ENCODE peak calls at places on chromosomes 4 and X, in six cellular contexts. One of them, this sample, is unnamed.
A peak's percentile ranks its signal among the peaks of the same experiment; 100 is the strongest.

GRCh38 chr4:22167201-22167600 is 218.6 kb upstream of the KCNIP4 start:
- DNase-seq in T-cell: no peak
- DNase-seq in activated CD4-positive, alpha-beta T cell treated with anti-CD3 and anti-CD28 coated beads for 24 hours: no peak
- DNase-seq in nucleus accumbens: no peak
- DNase-seq in stimulated activated CD8-positive, alpha-beta memory T cell treated with anti-CD3 and anti-CD28 coated beads, Interleukin-12 subunit alpha, Interleukin-12 subunit beta, amount 100 ng/mL, for 4 hours: no peak
- DNase-seq in head of caudate nucleus: no peak
- DNase-seq in this sample: no peak

GRCh38 chrX:100647739-100648138 is 3.7 kb downstream of the SRPX2 start:
- DNase-seq in T-cell: no peak
- DNase-seq in activated CD4-positive, alpha-beta T cell treated with anti-CD3 and anti-CD28 coated beads for 24 hours: no peak
- DNase-seq in nucleus accumbens: no peak
- DNase-seq in stimulated activated CD8-positive, alpha-beta memory T cell treated with anti-CD3 and anti-CD28 coated beads, Interleukin-12 subunit alpha, Interleukin-12 subunit beta, amount 100 ng/mL, for 4 hours: no peak
- DNase-seq in head of caudate nucleus: no peak
- DNase-seq in this sample: no peak

GRCh38 chr4:97987019-97987648 is 156.1 kb downstream of the STPG2 start:
- DNase-seq in T-cell: no peak
- DNase-seq in activated CD4-positive, alpha-beta T cell treated with anti-CD3 and anti-CD28 coated beads for 24 hours: no peak
- DNase-seq in nucleus accumbens: no peak
- DNase-seq in stimulated activated CD8-positive, alpha-beta memory T cell treated with anti-CD3 and anti-CD28 coated beads, Interleukin-12 subunit alpha, Interleukin-12 subunit beta, amount 100 ng/mL, for 4 hours: no peak
- DNase-seq in head of caudate nucleus: no peak
- DNase-seq in this sample: no peak

GRCh38 chr4:112063260-112063659 is 82.0 kb upstream of the FAM241A start:
- DNase-seq in T-cell: no peak
- DNase-seq in activated CD4-positive, alpha-beta T cell treated with anti-CD3 and anti-CD28 coated beads for 24 hours: no peak
- DNase-seq in nucleus accumbens: no peak
- DNase-seq in stimulated activated CD8-positive, alpha-beta memory T cell treated with anti-CD3 and anti-CD28 coated beads, Interleukin-12 subunit alpha, Interleukin-12 subunit beta, amount 100 ng/mL, for 4 hours: no peak
- DNase-seq in head of caudate nucleus: no peak
- DNase-seq in this sample: no peak

GRCh38 chrX:16458208-16458607 is 191.8 kb upstream of the S100G start:
- DNase-seq in T-cell: no peak
- DNase-seq in activated CD4-positive, alpha-beta T cell treated with anti-CD3 and anti-CD28 coated beads for 24 hours: no peak
- DNase-seq in nucleus accumbens: no peak
- DNase-seq in stimulated activated CD8-positive, alpha-beta memory T cell treated with anti-CD3 and anti-CD28 coated beads, Interleukin-12 subunit alpha, Interleukin-12 subunit beta, amount 100 ng/mL, for 4 hours: no peak
- DNase-seq in head of caudate nucleus: no peak
- DNase-seq in this sample: no peak

GRCh38 chrX:146973283-146973682 is 158.7 kb upstream of the CXorf51A start:
- DNase-seq in T-cell: no peak
- DNase-seq in activated CD4-positive, alpha-beta T cell treated with anti-CD3 and anti-CD28 coated beads for 24 hours: no peak
- DNase-seq in nucleus accumbens: no peak
- DNase-seq in stimulated activated CD8-positive, alpha-beta memory T cell treated with anti-CD3 and anti-CD28 coated beads, Interleukin-12 subunit alpha, Interleukin-12 subunit beta, amount 100 ng/mL, for 4 hours: no peak
- DNase-seq in head of caudate nucleus: no peak
- DNase-seq in this sample: no peak

GRCh38 chr4:180057891-180058643 is 2185.1 kb upstream of the TENM3 start:
- DNase-seq in T-cell: no peak
- DNase-seq in activated CD4-positive, alpha-beta T cell treated with anti-CD3 and anti-CD28 coated beads for 24 hours: no peak
- DNase-seq in nucleus accumbens: no peak
- DNase-seq in stimulated activated CD8-positive, alpha-beta memory T cell treated with anti-CD3 and anti-CD28 coated beads, Interleukin-12 subunit alpha, Interleukin-12 subunit beta, amount 100 ng/mL, for 4 hours: no peak
- DNase-seq in head of caudate nucleus: peak; percentile 37
- DNase-seq in this sample: peak; percentile 18

GRCh38 chrX:320126-320783 is 1.7 kb upstream of the GTPBP6 start:
- DNase-seq in T-cell: no peak
- DNase-seq in activated CD4-positive, alpha-beta T cell treated with anti-CD3 and anti-CD28 coated beads for 24 hours: no peak
- DNase-seq in nucleus accumbens: no peak
- DNase-seq in stimulated activated CD8-positive, alpha-beta memory T cell treated with anti-CD3 and anti-CD28 coated beads, Interleukin-12 subunit alpha, Interleukin-12 subunit beta, amount 100 ng/mL, for 4 hours: no peak
- DNase-seq in head of caudate nucleus: peak; percentile 21
- DNase-seq in this sample: no peak

GRCh38 chrX:18353931-18354368 is 538 bp downstream of the SCML2 start:
- DNase-seq in T-cell: no peak
- DNase-seq in activated CD4-positive, alpha-beta T cell treated with anti-CD3 and anti-CD28 coated beads for 24 hours: peak; percentile 4
- DNase-seq in nucleus accumbens: no peak
- DNase-seq in stimulated activated CD8-positive, alpha-beta memory T cell treated with anti-CD3 and anti-CD28 coated beads, Interleukin-12 subunit alpha, Interleukin-12 subunit beta, amount 100 ng/mL, for 4 hours: no peak
- DNase-seq in head of caudate nucleus: peak; percentile 10
- DNase-seq in this sample: no peak

GRCh38 chr4:110211007-110211769 is 12.8 kb upstream of the ELOVL6 start:
- DNase-seq in T-cell: no peak
- DNase-seq in activated CD4-positive, alpha-beta T cell treated with anti-CD3 and anti-CD28 coated beads for 24 hours: no peak
- DNase-seq in nucleus accumbens: no peak
- DNase-seq in stimulated activated CD8-positive, alpha-beta memory T cell treated with anti-CD3 and anti-CD28 coated beads, Interleukin-12 subunit alpha, Interleukin-12 subunit beta, amount 100 ng/mL, for 4 hours: no peak
- DNase-seq in head of caudate nucleus: no peak
- DNase-seq in this sample: peak; percentile 37

GRCh38 chr4:139562067-139562684 is 6.2 kb upstream of the SETD7 start:
- DNase-seq in T-cell: no peak
- DNase-seq in activated CD4-positive, alpha-beta T cell treated with anti-CD3 and anti-CD28 coated beads for 24 hours: no peak
- DNase-seq in nucleus accumbens: no peak
- DNase-seq in stimulated activated CD8-positive, alpha-beta memory T cell treated with anti-CD3 and anti-CD28 coated beads, Interleukin-12 subunit alpha, Interleukin-12 subunit beta, amount 100 ng/mL, for 4 hours: no peak
- DNase-seq in head of caudate nucleus: no peak
- DNase-seq in this sample: no peak

GRCh38 chr4:76570141-76570989 is 135.3 kb downstream of the SHROOM3 start:
- DNase-seq in T-cell: no peak
- DNase-seq in activated CD4-positive, alpha-beta T cell treated with anti-CD3 and anti-CD28 coated beads for 24 hours: no peak
- DNase-seq in nucleus accumbens: no peak
- DNase-seq in stimulated activated CD8-positive, alpha-beta memory T cell treated with anti-CD3 and anti-CD28 coated beads, Interleukin-12 subunit alpha, Interleukin-12 subunit beta, amount 100 ng/mL, for 4 hours: no peak
- DNase-seq in head of caudate nucleus: no peak
- DNase-seq in this sample: no peak

GRCh38 chr4:2042207-2042946 is 16.8 kb upstream of the NAT8L start:
- DNase-seq in T-cell: peak; percentile 28
- DNase-seq in activated CD4-positive, alpha-beta T cell treated with anti-CD3 and anti-CD28 coated beads for 24 hours: no peak
- DNase-seq in nucleus accumbens: no peak
- DNase-seq in stimulated activated CD8-positive, alpha-beta memory T cell treated with anti-CD3 and anti-CD28 coated beads, Interleukin-12 subunit alpha, Interleukin-12 subunit beta, amount 100 ng/mL, for 4 hours: peak; percentile 20
- DNase-seq in head of caudate nucleus: peak; percentile 57
- DNase-seq in this sample: peak; percentile 63

GRCh38 chr4:160136021-160136420 is 1033.1 kb downstream of the RAPGEF2 start:
- DNase-seq in T-cell: no peak
- DNase-seq in activated CD4-positive, alpha-beta T cell treated with anti-CD3 and anti-CD28 coated beads for 24 hours: no peak
- DNase-seq in nucleus accumbens: no peak
- DNase-seq in stimulated activated CD8-positive, alpha-beta memory T cell treated with anti-CD3 and anti-CD28 coated beads, Interleukin-12 subunit alpha, Interleukin-12 subunit beta, amount 100 ng/mL, for 4 hours: no peak
- DNase-seq in head of caudate nucleus: no peak
- DNase-seq in this sample: no peak

GRCh38 chr4:45482346-45482745 is 641.5 kb downstream of the GABRG1 start:
- DNase-seq in T-cell: no peak
- DNase-seq in activated CD4-positive, alpha-beta T cell treated with anti-CD3 and anti-CD28 coated beads for 24 hours: no peak
- DNase-seq in nucleus accumbens: no peak
- DNase-seq in stimulated activated CD8-positive, alpha-beta memory T cell treated with anti-CD3 and anti-CD28 coated beads, Interleukin-12 subunit alpha, Interleukin-12 subunit beta, amount 100 ng/mL, for 4 hours: no peak
- DNase-seq in head of caudate nucleus: no peak
- DNase-seq in this sample: no peak

GRCh38 chr4:103451341-103451740 is 253.2 kb upstream of the CENPE start:
- DNase-seq in T-cell: no peak
- DNase-seq in activated CD4-positive, alpha-beta T cell treated with anti-CD3 and anti-CD28 coated beads for 24 hours: no peak
- DNase-seq in nucleus accumbens: no peak
- DNase-seq in stimulated activated CD8-positive, alpha-beta memory T cell treated with anti-CD3 and anti-CD28 coated beads, Interleukin-12 subunit alpha, Interleukin-12 subunit beta, amount 100 ng/mL, for 4 hours: no peak
- DNase-seq in head of caudate nucleus: no peak
- DNase-seq in this sample: no peak

GRCh38 chrX:9966775-9967408 is at the start of gene CLDN34:
- DNase-seq in T-cell: no peak
- DNase-seq in activated CD4-positive, alpha-beta T cell treated with anti-CD3 and anti-CD28 coated beads for 24 hours: no peak
- DNase-seq in nucleus accumbens: no peak
- DNase-seq in stimulated activated CD8-positive, alpha-beta memory T cell treated with anti-CD3 and anti-CD28 coated beads, Interleukin-12 subunit alpha, Interleukin-12 subunit beta, amount 100 ng/mL, for 4 hours: no peak
- DNase-seq in head of caudate nucleus: no peak
- DNase-seq in this sample: no peak

GRCh38 chrX:34942496-34942895 is at the start of gene FAM47B:
- DNase-seq in T-cell: no peak
- DNase-seq in activated CD4-positive, alpha-beta T cell treated with anti-CD3 and anti-CD28 coated beads for 24 hours: no peak
- DNase-seq in nucleus accumbens: no peak
- DNase-seq in stimulated activated CD8-positive, alpha-beta memory T cell treated with anti-CD3 and anti-CD28 coated beads, Interleukin-12 subunit alpha, Interleukin-12 subunit beta, amount 100 ng/mL, for 4 hours: no peak
- DNase-seq in head of caudate nucleus: no peak
- DNase-seq in this sample: no peak

GRCh38 chr4:140049924-140050681 is 103.9 kb downstream of the MAML3 start:
- DNase-seq in T-cell: no peak
- DNase-seq in activated CD4-positive, alpha-beta T cell treated with anti-CD3 and anti-CD28 coated beads for 24 hours: no peak
- DNase-seq in nucleus accumbens: no peak
- DNase-seq in stimulated activated CD8-positive, alpha-beta memory T cell treated with anti-CD3 and anti-CD28 coated beads, Interleukin-12 subunit alpha, Interleukin-12 subunit beta, amount 100 ng/mL, for 4 hours: no peak
- DNase-seq in head of caudate nucleus: peak; percentile 21
- DNase-seq in this sample: no peak

GRCh38 chr4:137967480-137968190 is 274.5 kb downstream of the SLC7A11 start:
- DNase-seq in T-cell: no peak
- DNase-seq in activated CD4-positive, alpha-beta T cell treated with anti-CD3 and anti-CD28 coated beads for 24 hours: no peak
- DNase-seq in nucleus accumbens: no peak
- DNase-seq in stimulated activated CD8-positive, alpha-beta memory T cell treated with anti-CD3 and anti-CD28 coated beads, Interleukin-12 subunit alpha, Interleukin-12 subunit beta, amount 100 ng/mL, for 4 hours: no peak
- DNase-seq in head of caudate nucleus: no peak
- DNase-seq in this sample: no peak

This sample was measured in globus pallidus.